ENCODE peak calls at places on chromosomes 3 and 15, in seven cellular contexts. K is OCI-LY7, R is astrocyte, Z is heart right ventricle, T is adrenal gland, W is sigmoid colon, I is colonic mucosa. S is an unnamed sample.

GRCh38 chr3:65524544-65525070 is 514.1 kb downstream of the MAGI1 start:
- DNase-seq in K (no peak), R (no peak), Z (no peak), T (no peak), W (no peak), I (no peak), S (no peak)

GRCh38 chr15:39878401-39878775 is 41.7 kb downstream of the GPR176 start:
- DNase-seq in K (no peak), R (peak; percentile 73), Z (no peak), T (no peak), W (no peak), I (no peak), S (no peak)

GRCh38 chr3:41126961-41127360 is 72.3 kb upstream of the CTNNB1 start:
- DNase-seq in K (no peak), R (no peak), Z (no peak), T (no peak), W (no peak), I (no peak), S (no peak)

GRCh38 chr15:40978141-40978540 is 24.9 kb downstream of the CHAC1 start:
- DNase-seq in K (no peak), R (no peak), Z (no peak), T (no peak), W (no peak), I (no peak), S (no peak)

GRCh38 chr3:4351164-4351855 is 48.1 kb downstream of the SETMAR start:
- DNase-seq in K (no peak), R (peak; percentile 65), Z (no peak), T (no peak), W (no peak), I (no peak), S (no peak)

GRCh38 chr15:52288986-52289385 is 6.6 kb downstream of the MYO5C start:
- DNase-seq in K (no peak), R (no peak), Z (no peak), T (no peak), W (no peak), I (no peak), S (no peak)

GRCh38 chr15:89104172-89104564 is 15.9 kb downstream of the ABHD2 start:
- DNase-seq in K (no peak), R (peak; percentile 33), Z (no peak), T (peak; percentile 41), W (peak; percentile 57), I (no peak), S (no peak)

GRCh38 chr3:10287936-10288574 is 4.7 kb downstream of the GHRL start:
- DNase-seq in K (no peak), R (no peak), Z (no peak), T (no peak), W (no peak), I (no peak), S (no peak)

GRCh38 chr3:52054689-52055511 is 1.5 kb downstream of the DUSP7 start:
- DNase-seq in K (peak; percentile 15), R (no peak), Z (peak; percentile 14), T (no peak), W (no peak), I (peak; percentile 34), S (no peak)

GRCh38 chr3:52051444-52051843 is 4.9 kb downstream of the DUSP7 start:
- DNase-seq in K (no peak), R (no peak), Z (no peak), T (peak; percentile 78), W (no peak), I (no peak), S (no peak)

GRCh38 chr3:52050571-52050970 is 5.8 kb downstream of the DUSP7 start:
- DNase-seq in K (no peak), R (no peak), Z (no peak), T (no peak), W (no peak), I (no peak), S (no peak)

GRCh38 chr3:52053307-52054304 is 2.8 kb downstream of the DUSP7 start:
- DNase-seq in K (peak; percentile 44), R (no peak), Z (peak; percentile 49), T (no peak), W (no peak), I (no peak), S (no peak)

GRCh38 chr3:52052831-52053306 is 3.5 kb downstream of the DUSP7 start:
- DNase-seq in K (peak; percentile 16), R (peak; percentile 64), Z (peak; percentile 96), T (peak; percentile 81), W (peak; percentile 94), I (peak; percentile 83), S (peak; percentile 78)
- H3K4me1 ChIP-seq in K (peaks cover 36% of the 10 kb centered on the region), R (peaks cover 49% of the 10 kb centered on the region), Z (peaks cover 81% of the 10 kb centered on the region), T (peaks cover 71% of the 10 kb centered on the region), W (no peaks in the 10 kb centered on the region), I (peaks cover 9% of the 10 kb centered on the region), S (peaks cover 76% of the 10 kb centered on the region)

GRCh38 chr3:87088984-87089841 is 98.3 kb upstream of the VGLL3 start:
- DNase-seq in K (no peak), R (peak; percentile 85), Z (peak; percentile 39), T (peak; percentile 50), W (peak; percentile 89), I (peak; percentile 55), S (peak; percentile 26)
- H3K4me3 ChIP-seq in K (no peak overlapping the region), R (peak overlapping the region; percentile 67), Z (peak overlapping the region; percentile 57), T (peak overlapping the region; percentile 27), W (peak overlapping the region; percentile 67), I (peak overlapping the region; percentile 65), S (peak overlapping the region; percentile 97)

GRCh38 chr15:43826029-43826507 is 734 bp upstream of the WDR76 start:
- DNase-seq in K (no peak), R (no peak), Z (no peak), T (no peak), W (no peak), I (no peak), S (no peak)
- H3K4me1 ChIP-seq in K (peaks cover 54% of the 10 kb centered on the region), R (peaks cover 12% of the 10 kb centered on the region), Z (peaks cover 45% of the 10 kb centered on the region), T (peaks cover 44% of the 10 kb centered on the region), W (no peaks in the 10 kb centered on the region), I (peaks cover 14% of the 10 kb centered on the region), S (peaks cover 46% of the 10 kb centered on the region)

GRCh38 chr3:38190481-38190881 is 25.1 kb downstream of the OXSR1 start:
- DNase-seq in K (no peak), R (no peak), Z (no peak), T (no peak), W (no peak), I (no peak), S (no peak)
- H3K4me3 ChIP-seq in K (no peak overlapping the region), R (no peak overlapping the region), Z (no peak overlapping the region), T (no peak overlapping the region), W (no peak overlapping the region), I (no peak overlapping the region), S (no peak overlapping the region)

GRCh38 chr15:64597469-64597806 is 137.1 kb downstream of the ZNF609 start:
- DNase-seq in K (no peak), R (no peak), Z (no peak), T (peak; percentile 36), W (no peak), I (no peak), S (no peak)
- H3K4me1 ChIP-seq in K (peaks cover 14% of the 10 kb centered on the region), R (no peaks in the 10 kb centered on the region), Z (peaks cover 14% of the 10 kb centered on the region), T (peaks cover 42% of the 10 kb centered on the region), W (no peaks in the 10 kb centered on the region), I (peaks cover 3% of the 10 kb centered on the region), S (peaks cover 4% of the 10 kb centered on the region)

GRCh38 chr3:127226451-127226850 is 33.5 kb downstream of the PRR23E start:
- DNase-seq in K (no peak), R (no peak), Z (no peak), T (no peak), W (no peak), I (no peak), S (no peak)
- H3K4me3 ChIP-seq in K (no peak overlapping the region), R (no peak overlapping the region), Z (no peak overlapping the region), T (no peak overlapping the region), W (no peak overlapping the region), I (no peak overlapping the region), S (no peak overlapping the region)

DNA sequence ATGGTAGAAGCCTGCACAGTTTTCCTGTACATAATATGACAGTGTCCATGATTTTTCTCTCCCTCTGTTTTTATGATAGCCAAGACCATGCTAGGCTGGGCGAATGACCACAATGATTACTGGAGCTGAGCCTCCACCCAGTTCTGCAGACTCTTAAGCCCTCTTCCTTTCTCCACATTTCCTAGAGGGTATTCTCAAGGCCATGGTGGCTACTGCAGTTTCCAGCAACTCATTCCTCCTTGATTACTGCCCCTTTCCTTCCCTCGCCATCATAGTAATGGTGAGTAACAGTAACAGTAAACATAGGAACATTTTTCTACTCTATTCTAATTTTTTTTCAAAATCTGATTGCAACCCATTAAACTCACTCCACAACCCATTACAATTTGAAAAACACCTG is 20.2 kb downstream of the TNIK start:
- DNase-seq in K (no peak), R (no peak), Z (no peak), T (no peak), W (no peak), I (no peak), S (no peak)
- H3K4me1 ChIP-seq in K (no peaks in the 10 kb centered on the region), R (no peaks in the 10 kb centered on the region), Z (peaks cover 22% of the 10 kb centered on the region), T (no peaks in the 10 kb centered on the region), W (no peaks in the 10 kb centered on the region), I (no peaks in the 10 kb centered on the region), S (peaks cover 2% of the 10 kb centered on the region)

GRCh38 chr15:85642054-85642692 is 152.6 kb downstream of the KLHL25 start:
- DNase-seq in K (no peak), R (no peak), Z (no peak), T (no peak), W (no peak), I (no peak), S (no peak)
- H3K4me3 ChIP-seq in K (no peak overlapping the region), R (no peak overlapping the region), Z (no peak overlapping the region), T (no peak overlapping the region), W (peak overlapping the region; percentile 34), I (no peak overlapping the region), S (peak overlapping the region; percentile 62)

DNA sequence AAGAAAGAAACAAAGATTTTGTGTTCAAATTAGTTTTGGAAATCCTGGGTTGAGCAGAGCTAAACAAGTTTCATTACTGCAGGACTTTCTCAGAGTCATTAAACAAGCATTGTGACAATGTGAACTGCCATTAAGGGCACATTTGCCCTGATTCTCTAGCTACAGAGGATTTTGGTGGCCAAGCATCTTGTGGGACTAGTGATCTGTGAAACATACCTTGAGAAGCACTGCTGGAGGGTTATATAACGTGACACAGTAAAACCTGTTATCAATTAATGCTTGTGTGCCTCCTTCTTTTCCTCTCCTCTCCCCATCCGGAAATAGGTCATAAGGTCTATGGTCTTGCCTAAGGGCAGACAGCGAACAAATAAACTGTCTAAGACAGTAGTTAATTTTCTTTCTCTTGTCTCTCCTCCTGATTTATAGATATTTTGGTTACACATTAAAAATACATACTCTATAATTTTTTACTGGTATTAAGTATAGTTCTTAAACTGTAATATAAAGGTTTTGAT is 167.3 kb upstream of the NANOGP8 start:
- DNase-seq in K (no peak), R (no peak), Z (no peak), T (no peak), W (no peak), I (no peak), S (no peak)
- H3K4me1 ChIP-seq in K (no peaks in the 10 kb centered on the region), R (no peaks in the 10 kb centered on the region), Z (no peaks in the 10 kb centered on the region), T (no peaks in the 10 kb centered on the region), W (no peaks in the 10 kb centered on the region), I (no peaks in the 10 kb centered on the region), S (no peaks in the 10 kb centered on the region)